ENCODE peak calls at places on chromosomes 3 and 15, in seven cellular contexts. H, T, P, O, V, R and G are unnamed samples.

GRCh38 chr15:81887913-81888312 is 157.9 kb downstream of the MEX3B start:
- DNase-seq in H (no peak), T (no peak), P (no peak), O (no peak), V (no peak), R (peak), G (no peak)

GRCh38 chr3:197010556-197011351 is 18.9 kb downstream of the MELTF start:
- DNase-seq in H (no peak), T (no peak), P (no peak), O (no peak), V (no peak), R (no peak), G (no peak)

GRCh38 chr3:178714971-178715832 is 179.0 kb downstream of the KCNMB2 start:
- DNase-seq in H (no peak), T (no peak), P (no peak), O (no peak), V (no peak), R (no peak), G (no peak)

GRCh38 chr3:38565339-38566214 is 69.4 kb downstream of the EXOG start:
- DNase-seq in H (no peak), T (no peak), P (peak), O (peak), V (no peak), R (no peak), G (no peak)

GRCh38 chr3:161851941-161852566 is 355.4 kb downstream of the OTOL1 start:
- DNase-seq in H (peak), T (no peak), P (peak), O (no peak), V (peak), R (peak), G (no peak)

GRCh38 chr3:4350789-4351163 is 47.6 kb downstream of the SETMAR start:
- DNase-seq in H (peak), T (peak), P (no peak), O (peak), V (peak), R (peak), G (no peak)

GRCh38 chr3:126356373-126357298 is 572 bp downstream of the KLF15 start:
- DNase-seq in H (no peak), T (peak), P (peak), O (peak), V (peak), R (no peak), G (peak)

GRCh38 chr3:49606427-49606826 is 52.1 kb downstream of the BSN start:
- DNase-seq in H (no peak), T (no peak), P (peak), O (no peak), V (no peak), R (no peak), G (no peak)

GRCh38 chr3:16419640-16420039 is 93.9 kb downstream of the RFTN1 start:
- DNase-seq in H (no peak), T (no peak), P (no peak), O (no peak), V (no peak), R (peak), G (no peak)

GRCh38 chr3:141255864-141256263 is 24.2 kb downstream of the PXYLP1 start:
- DNase-seq in H (peak), T (peak), P (no peak), O (peak), V (peak), R (no peak), G (no peak)

GRCh38 chr15:60854858-60855568 is 374.1 kb downstream of the RORA start:
- DNase-seq in H (no peak), T (no peak), P (no peak), O (no peak), V (no peak), R (peak), G (no peak)

GRCh38 chr3:15495461-15496340 is 25.8 kb downstream of the COLQ start:
- DNase-seq in H (no peak), T (no peak), P (no peak), O (peak), V (no peak), R (no peak), G (no peak)

GRCh38 chr3:164848922-164849321 is 229.4 kb downstream of the SI start:
- DNase-seq in H (no peak), T (no peak), P (no peak), O (no peak), V (no peak), R (no peak), G (no peak)

GRCh38 chr3:141257971-141258370 is 26.3 kb downstream of the PXYLP1 start:
- DNase-seq in H (no peak), T (no peak), P (no peak), O (no peak), V (no peak), R (no peak), G (no peak)

GRCh38 chr3:10173926-10174435 is 9.3 kb downstream of the IRAK2 start:
- DNase-seq in H (peak), T (peak), P (peak), O (peak), V (peak), R (peak), G (peak)

GRCh38 chr15:48856947-48857346 is 21.0 kb upstream of the EID1 start:
- DNase-seq in H (no peak), T (no peak), P (no peak), O (no peak), V (no peak), R (peak), G (no peak)

GRCh38 chr3:190903156-190903555 is 40.7 kb upstream of the GMNC start:
- DNase-seq in H (no peak), T (no peak), P (no peak), O (no peak), V (no peak), R (no peak), G (no peak)

GRCh38 chr3:192170659-192171058 is 556.7 kb downstream of the FGF12 start:
- DNase-seq in H (no peak), T (no peak), P (no peak), O (no peak), V (no peak), R (no peak), G (no peak)

GRCh38 chr3:140758791-140759444 is 81.1 kb downstream of the TRIM42 start:
- DNase-seq in H (no peak), T (no peak), P (no peak), O (no peak), V (no peak), R (no peak), G (no peak)

DNA sequence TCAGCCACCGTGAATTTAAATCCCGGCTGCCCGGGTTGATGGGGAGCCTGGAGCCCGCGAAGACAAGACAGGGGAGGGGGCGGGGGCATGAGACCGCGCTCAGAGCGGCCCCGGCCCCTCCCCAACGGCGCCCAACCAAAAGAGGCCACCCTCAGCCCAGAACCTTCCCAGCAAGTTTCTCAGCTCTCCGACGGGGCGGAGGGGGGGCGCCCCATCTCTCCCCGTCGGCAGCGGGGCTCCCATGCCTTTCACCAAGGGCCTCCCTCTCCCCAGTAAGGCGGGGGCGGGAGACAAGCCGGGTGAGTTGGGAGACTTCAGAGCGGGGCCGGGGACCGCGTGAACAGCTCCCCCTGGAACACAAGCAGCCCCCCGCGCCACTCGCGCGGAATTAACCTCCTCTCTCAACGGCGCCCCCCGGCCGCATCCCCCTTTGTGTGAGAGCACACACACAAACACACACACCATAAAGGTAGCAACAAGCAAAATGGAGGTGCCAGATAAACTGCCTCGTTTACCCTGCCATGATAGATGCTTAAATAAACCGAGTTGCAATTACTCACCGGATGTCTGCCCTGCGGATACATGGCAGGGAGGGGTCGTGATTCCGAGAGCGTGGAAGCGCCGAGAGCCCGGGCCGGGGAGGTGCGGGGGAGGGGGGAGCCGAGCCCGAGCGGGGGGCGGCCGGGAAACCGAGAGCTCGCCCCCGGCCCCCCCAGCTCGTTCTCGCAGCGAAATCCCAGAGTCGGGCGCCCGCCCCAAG is 1.3 kb downstream of the TLE3 start:
- DNase-seq in H (peak), T (peak), P (peak), O (no peak), V (peak), R (peak), G (peak)
- TF ChIP-seq POLR2A in H (peak), T (no peak), P (peak), O (peak), V (peak), R (peak), G (peak)

GRCh38 chr3:58164916-58165821 is 45.6 kb downstream of the DNASE1L3 start:
- DNase-seq in H (no peak), T (no peak), P (peak), O (no peak), V (peak), R (no peak), G (peak)
- TF ChIP-seq POLR2A in H (no peak), T (no peak), P (no peak), O (no peak), V (peak), R (no peak), G (no peak)

DNA sequence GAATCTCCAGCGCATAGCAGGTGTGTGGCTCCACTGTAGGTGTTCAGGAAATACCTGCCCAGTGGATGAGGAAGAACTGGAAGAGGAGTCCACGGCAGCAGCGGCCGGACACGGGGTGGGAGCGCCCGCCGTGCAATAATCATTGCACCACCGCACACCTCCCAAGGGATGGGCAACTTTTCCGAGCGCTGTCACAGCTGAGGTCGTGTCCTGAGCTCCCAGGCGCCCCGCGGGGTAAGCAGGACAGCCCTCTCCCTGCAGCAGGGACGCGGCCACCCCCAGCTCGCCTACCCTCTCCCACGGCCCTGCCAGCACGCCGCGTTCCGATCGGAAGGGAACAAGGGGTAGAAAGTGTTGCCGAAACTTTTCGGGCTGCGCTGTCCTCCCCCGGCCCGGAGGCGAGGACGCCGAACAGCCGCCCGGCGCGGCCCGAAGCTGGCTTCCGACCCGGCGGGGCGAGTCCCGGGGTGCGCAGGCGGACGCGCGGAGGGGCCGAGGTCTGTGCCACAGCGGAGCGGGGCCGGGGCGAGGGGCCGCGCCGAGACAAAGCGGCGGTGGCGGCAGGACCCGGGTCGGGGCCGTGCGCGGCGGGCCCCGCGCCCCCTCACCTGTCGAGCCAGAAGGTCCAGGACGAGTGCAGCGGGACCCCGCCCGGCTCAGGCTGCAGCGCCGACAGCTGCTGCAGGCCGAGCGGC is 471 bp downstream of the EIF4E3 start:
- DNase-seq in H (peak), T (peak), P (peak), O (peak), V (peak), R (no peak), G (peak)
- TF ChIP-seq POLR2A in H (no peak), T (no peak), P (no peak), O (peak), V (peak), R (no peak), G (no peak)

GRCh38 chr15:96330450-96331140 is at the start of gene NR2F2:
- DNase-seq in H (peak), T (peak), P (peak), O (peak), V (peak), R (peak), G (peak)
- TF ChIP-seq POLR2A in H (peak), T (peak), P (peak), O (peak), V (peak), R (peak), G (peak)